ENCODE peak calls at places on chromosome 13, in four cellular contexts. One of them, this sample, is unnamed.
A peak's percentile ranks its signal among the peaks of the same experiment; 100 is the strongest.

GRCh38 chr13:54185785-54186184 is 1157.2 kb downstream of the OLFM4 start:
- DNase-seq in H1: no peak
- DNase-seq in HepG2: no peak
- DNase-seq in GM12878: no peak
- DNase-seq in this sample: no peak

GRCh38 chr13:40503966-40504591 is 162.4 kb downstream of the FOXO1 start:
- DNase-seq in H1: no peak
- DNase-seq in HepG2: peak; percentile 99
- DNase-seq in GM12878: no peak
- DNase-seq in this sample: no peak

GRCh38 chr13:111344471-111345191 is 24.2 kb downstream of the TEX29 start:
- DNase-seq in H1: peak; percentile 84
- DNase-seq in HepG2: peak; percentile 20
- DNase-seq in GM12878: no peak
- DNase-seq in this sample: peak; percentile 15

GRCh38 chr13:44045179-44045562 is 165.5 kb downstream of the LACC1 start:
- DNase-seq in H1: no peak
- DNase-seq in HepG2: no peak
- DNase-seq in GM12878: no peak
- DNase-seq in this sample: no peak

GRCh38 chr13:79477968-79478367 is 3.0 kb upstream of the NDFIP2 start:
- DNase-seq in H1: no peak
- DNase-seq in HepG2: no peak
- DNase-seq in GM12878: no peak
- DNase-seq in this sample: no peak

GRCh38 chr13:73090116-73090811 is 31.5 kb downstream of the KLF5 start:
- DNase-seq in H1: peak; percentile 60
- DNase-seq in HepG2: peak; percentile 95
- DNase-seq in GM12878: no peak
- DNase-seq in this sample: peak; percentile 45

GRCh38 chr13:40190656-40191100 is 475.8 kb downstream of the FOXO1 start:
- DNase-seq in H1: no peak
- DNase-seq in HepG2: peak; percentile 6
- DNase-seq in GM12878: no peak
- DNase-seq in this sample: no peak

GRCh38 chr13:33509642-33510229 is 224.2 kb upstream of the STARD13 start:
- DNase-seq in H1: no peak
- DNase-seq in HepG2: no peak
- DNase-seq in GM12878: no peak
- DNase-seq in this sample: no peak

GRCh38 chr13:112346173-112346898 is 29.8 kb upstream of the SPACA7 start:
- DNase-seq in H1: no peak
- DNase-seq in HepG2: no peak
- DNase-seq in GM12878: no peak
- DNase-seq in this sample: no peak

GRCh38 chr13:32125746-32126145 is 94.2 kb downstream of the FRY start:
- DNase-seq in H1: no peak
- DNase-seq in HepG2: no peak
- DNase-seq in GM12878: no peak
- DNase-seq in this sample: no peak

GRCh38 chr13:73000027-73000674 is 58.7 kb upstream of the KLF5 start:
- DNase-seq in H1: no peak
- DNase-seq in HepG2: no peak
- DNase-seq in GM12878: peak; percentile 21
- DNase-seq in this sample: no peak

GRCh38 chr13:58919551-58919950 is 1244.2 kb downstream of the DIAPH3 start:
- DNase-seq in H1: no peak
- DNase-seq in HepG2: no peak
- DNase-seq in GM12878: no peak
- DNase-seq in this sample: no peak

GRCh38 chr13:44293908-44294735 is 79.5 kb upstream of the SERP2 start:
- DNase-seq in H1: no peak
- DNase-seq in HepG2: no peak
- DNase-seq in GM12878: no peak
- DNase-seq in this sample: no peak

GRCh38 chr13:76473552-76474134 is 412.6 kb downstream of the KCTD12 start:
- DNase-seq in H1: peak; percentile 51
- DNase-seq in HepG2: peak; percentile 76
- DNase-seq in GM12878: peak; percentile 25
- DNase-seq in this sample: peak; percentile 72

GRCh38 chr13:72808917-72809500 is 27.1 kb downstream of the PIBF1 start:
- DNase-seq in H1: no peak
- DNase-seq in HepG2: peak; percentile 9
- DNase-seq in GM12878: no peak
- DNase-seq in this sample: no peak

GRCh38 chr13:27658569-27658968 is 36.9 kb downstream of the POLR1D start:
- DNase-seq in H1: no peak
- DNase-seq in HepG2: no peak
- DNase-seq in GM12878: no peak
- DNase-seq in this sample: no peak

GRCh38 chr13:34322416-34323074 is 504.6 kb downstream of the RFC3 start:
- DNase-seq in H1: no peak
- DNase-seq in HepG2: no peak
- DNase-seq in GM12878: no peak
- DNase-seq in this sample: no peak

GRCh38 chr13:46934749-46935148 is 37.9 kb upstream of the HTR2A start:
- DNase-seq in H1: no peak
- DNase-seq in HepG2: no peak
- DNase-seq in GM12878: no peak
- DNase-seq in this sample: peak; percentile 3

GRCh38 chr13:23159587-23160240 is 21.1 kb upstream of the SGCG start:
- DNase-seq in H1: no peak
- DNase-seq in HepG2: no peak
- DNase-seq in GM12878: no peak
- DNase-seq in this sample: no peak

GRCh38 chr13:39035799-39036198 is 2.1 kb downstream of the PROSER1 start:
- DNase-seq in H1: no peak
- DNase-seq in HepG2: no peak
- DNase-seq in GM12878: no peak
- DNase-seq in this sample: no peak

GRCh38 chr13:36673838-36674326 is at the start of gene SERTM1:
- DNase-seq in H1: peak; percentile 27
- DNase-seq in HepG2: no peak
- DNase-seq in GM12878: no peak
- DNase-seq in this sample: no peak

GRCh38 chr13:113947321-113948033 is 26.4 kb downstream of the C13orf46 start:
- DNase-seq in H1: no peak
- DNase-seq in HepG2: no peak
- DNase-seq in GM12878: no peak
- DNase-seq in this sample: peak; percentile 43
- TF ChIP-seq CREB1 in H1: no peak
- TF ChIP-seq CREB1 in HepG2: no peak
- TF ChIP-seq CREB1 in GM12878: no peak
- TF ChIP-seq CREB1 in this sample: no peak

DNA sequence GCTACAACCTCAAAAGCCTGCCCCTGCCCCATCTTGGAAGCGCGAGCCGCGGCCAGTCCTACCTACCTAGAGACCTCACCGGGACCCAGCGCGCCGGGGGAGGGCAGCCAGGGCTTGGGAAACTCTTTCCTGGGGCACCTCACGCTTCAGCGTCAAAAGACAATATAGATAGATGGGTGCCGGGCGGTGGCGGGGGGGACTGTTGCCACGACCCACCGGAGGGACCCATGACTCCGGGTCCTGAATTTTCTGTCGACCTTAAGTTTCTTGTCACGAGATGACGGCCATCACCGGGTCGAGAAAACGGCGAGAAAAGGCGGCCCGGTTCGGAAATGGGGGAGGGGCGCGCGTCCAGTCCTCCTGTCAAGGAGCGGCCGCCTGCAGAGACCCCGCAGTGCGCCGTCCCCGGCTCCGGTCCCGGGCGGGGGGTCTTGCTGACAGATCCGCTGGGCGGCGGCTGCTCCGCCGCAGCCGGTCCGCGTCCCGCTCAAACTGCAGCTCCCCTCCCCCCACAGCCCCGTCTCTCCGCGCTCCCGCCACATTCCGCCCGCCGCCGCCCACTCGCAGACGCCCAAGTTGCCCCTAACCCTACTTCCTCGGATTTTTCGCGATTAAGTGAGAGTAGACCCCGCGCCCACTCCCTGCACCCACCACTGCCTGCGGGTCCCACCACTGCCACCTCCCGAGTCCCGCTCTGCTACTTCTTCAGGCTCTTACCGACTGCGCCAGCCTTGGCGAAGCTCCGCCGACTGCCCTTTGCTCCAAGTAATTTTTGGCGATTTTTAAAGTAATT is 66.1 kb downstream of the KCNRG start:
- DNase-seq in H1: no peak
- DNase-seq in HepG2: no peak
- DNase-seq in GM12878: no peak
- DNase-seq in this sample: peak; percentile 60
- TF ChIP-seq SP1 in H1: no peak
- TF ChIP-seq SP1 in HepG2: no peak
- TF ChIP-seq SP1 in GM12878: no peak
- TF ChIP-seq SP1 in this sample: peak; percentile 43

GRCh38 chr13:49165798-49166752 is 54.1 kb upstream of the MLNR start:
- DNase-seq in H1: no peak
- DNase-seq in HepG2: no peak
- DNase-seq in GM12878: no peak
- DNase-seq in this sample: no peak
- H3K4me1 ChIP-seq in H1: no peaks in the 10 kb centered on the region
- H3K4me1 ChIP-seq in HepG2: no peaks in the 10 kb centered on the region
- H3K4me1 ChIP-seq in GM12878: no peaks in the 10 kb centered on the region
- H3K4me1 ChIP-seq in this sample: no peaks in the 10 kb centered on the region

DNA sequence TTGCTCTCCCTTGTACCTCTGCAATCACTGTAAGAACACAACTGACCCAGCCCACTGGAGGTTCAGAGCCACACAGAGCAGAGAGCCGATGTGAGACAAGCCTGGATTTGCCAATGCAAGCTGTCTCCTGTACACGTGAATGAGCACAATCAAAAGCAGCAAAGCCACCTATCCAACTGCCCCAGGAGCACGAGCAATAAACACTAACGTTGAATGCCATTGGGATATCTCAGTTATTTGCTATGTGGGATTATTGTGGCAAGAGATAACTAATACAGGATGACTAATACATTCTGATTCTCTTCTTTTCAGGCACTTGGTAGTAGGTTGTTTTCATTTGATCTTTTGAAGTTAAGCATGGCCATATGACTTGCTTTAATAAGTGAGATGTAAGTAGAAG is 85.2 kb upstream of the FAM216B start:
- DNase-seq in H1: no peak
- DNase-seq in HepG2: no peak
- DNase-seq in GM12878: no peak
- DNase-seq in this sample: no peak
- TF ChIP-seq CREB1 in H1: no peak
- TF ChIP-seq CREB1 in HepG2: no peak
- TF ChIP-seq CREB1 in GM12878: no peak
- TF ChIP-seq CREB1 in this sample: no peak

GRCh38 chr13:49185264-49185663 is 34.9 kb upstream of the MLNR start:
- DNase-seq in H1: no peak
- DNase-seq in HepG2: no peak
- DNase-seq in GM12878: peak; percentile 12
- DNase-seq in this sample: no peak
- TF ChIP-seq SP1 in H1: no peak
- TF ChIP-seq SP1 in HepG2: no peak
- TF ChIP-seq SP1 in GM12878: no peak
- TF ChIP-seq SP1 in this sample: no peak